ENCODE peak calls at places on chromosomes 5 and 9, in seven cellular contexts. U is GDM1; S is iPS-NIHi11; P is Kasumi-1; O is Karpas-422; Q is A549; Z is stimulated activated CD4-positive, alpha-beta T cell treated with anti-CD3 and anti-CD28 coated beads, Interleukin-4, amount 100 ng/mL, for 4 hours. V is an unnamed sample.

GRCh38 chr5:96984506-96985192 is 48.8 kb downstream of the LNPEP start:
- DNase-seq in U (no peak), S (no peak), P (no peak), O (no peak), Q (no peak), Z (no peak), V (peak; percentile 27)

GRCh38 chr5:163913548-163913947 is 408.1 kb downstream of the MAT2B start:
- DNase-seq in U (no peak), S (no peak), P (peak; percentile 13), O (peak; percentile 47), Q (peak; percentile 3), Z (no peak), V (no peak)

GRCh38 chr5:148963679-148964078 is 99.2 kb downstream of the SH3TC2 start:
- DNase-seq in U (no peak), S (no peak), P (peak; percentile 12), O (peak; percentile 62), Q (no peak), Z (no peak), V (no peak)

GRCh38 chr5:119353213-119353612 is 2.6 kb upstream of the TNFAIP8 start:
- DNase-seq in U (no peak), S (no peak), P (no peak), O (no peak), Q (no peak), Z (no peak), V (no peak)

GRCh38 chr9:10855847-10856246 is 243.0 kb upstream of the PTPRD start:
- DNase-seq in U (no peak), S (peak; percentile 40), P (peak; percentile 1), O (peak; percentile 49), Q (peak; percentile 2), Z (no peak), V (no peak)

GRCh38 chr9:35555881-35556280 is 49.2 kb upstream of the TESK1 start:
- DNase-seq in U (no peak), S (no peak), P (no peak), O (no peak), Q (no peak), Z (no peak), V (no peak)

GRCh38 chr5:123125172-123125508 is 36.1 kb downstream of the PRDM6 start:
- DNase-seq in U (no peak), S (no peak), P (no peak), O (no peak), Q (no peak), Z (no peak), V (no peak)

GRCh38 chr5:94403483-94403882 is 214.9 kb downstream of the KIAA0825 start:
- DNase-seq in U (no peak), S (no peak), P (no peak), O (no peak), Q (no peak), Z (no peak), V (no peak)

GRCh38 chr9:124800306-124801259 is 23.6 kb downstream of the OLFML2A start:
- DNase-seq in U (no peak), S (no peak), P (no peak), O (peak; percentile 56), Q (no peak), Z (no peak), V (no peak)

GRCh38 chr9:73869261-73869660 is 627.9 kb upstream of the RORB start:
- DNase-seq in U (peak; percentile 53), S (peak; percentile 19), P (peak; percentile 83), O (no peak), Q (peak; percentile 13), Z (peak; percentile 23), V (no peak)

GRCh38 chr9:34254141-34254913 is 74.7 kb downstream of the KIF24 start:
- DNase-seq in U (no peak), S (no peak), P (no peak), O (no peak), Q (peak; percentile 59), Z (no peak), V (no peak)

GRCh38 chr5:57841671-57842375 is 359.2 kb upstream of the ACTBL2 start:
- DNase-seq in U (no peak), S (peak; percentile 64), P (no peak), O (no peak), Q (peak; percentile 90), Z (no peak), V (no peak)

GRCh38 chr5:61637566-61637965 is 305.5 kb downstream of the ZSWIM6 start:
- DNase-seq in U (no peak), S (no peak), P (no peak), O (no peak), Q (no peak), Z (no peak), V (no peak)

GRCh38 chr9:29241320-29241719 is 1668.0 kb upstream of the C9orf72 start:
- DNase-seq in U (no peak), S (no peak), P (no peak), O (no peak), Q (no peak), Z (no peak), V (no peak)

GRCh38 chr9:129446828-129447550 is 173.9 kb downstream of the C9orf50 start:
- DNase-seq in U (no peak), S (no peak), P (no peak), O (no peak), Q (no peak), Z (no peak), V (no peak)

GRCh38 chr5:41161271-41161670 is 52.1 kb downstream of the C6 start:
- DNase-seq in U (no peak), S (no peak), P (no peak), O (no peak), Q (no peak), Z (no peak), V (no peak)

GRCh38 chr5:30099634-30100033 is 1093.9 kb upstream of the CDH6 start:
- DNase-seq in U (no peak), S (peak; percentile 7), P (no peak), O (no peak), Q (peak; percentile 87), Z (no peak), V (no peak)

GRCh38 chr5:169080352-169080938 is 220.5 kb downstream of the SLIT3 start:
- DNase-seq in U (no peak), S (no peak), P (no peak), O (no peak), Q (no peak), Z (no peak), V (no peak)

GRCh38 chr5:138569759-138570158 is 5.4 kb downstream of the HSPA9 start:
- DNase-seq in U (no peak), S (no peak), P (no peak), O (no peak), Q (no peak), Z (no peak), V (no peak)

GRCh38 chr5:18380729-18381362 is 746.6 kb downstream of the TAF11L14 start:
- DNase-seq in U (no peak), S (no peak), P (no peak), O (no peak), Q (no peak), Z (no peak), V (no peak)

GRCh38 chr9:12502520-12502919 is 190.7 kb upstream of the TYRP1 start:
- DNase-seq in U (no peak), S (no peak), P (no peak), O (no peak), Q (no peak), Z (no peak), V (no peak)

GRCh38 chr5:38329132-38329715 is 70.9 kb downstream of the EGFLAM start:
- DNase-seq in U (no peak), S (peak; percentile 28), P (no peak), O (no peak), Q (peak; percentile 46), Z (no peak), V (no peak)

V was measured in left colon.